ENCODE peak calls at places on chromosomes 3 and 15, in nine cellular contexts. One of them, this sample, is unnamed.

GRCh38 chr15:39054128-39054732 is 489.6 kb upstream of the RASGRP1 start:
- DNase-seq in fibroblast of the aortic adventitia: peak; percentile 26
- DNase-seq in T-helper 9 cell: no peak
- DNase-seq in stimulated activated CD4-positive, alpha-beta T cell treated with anti-CD3 and anti-CD28 coated beads, Interleukin-1b, Interleukin-23, amount 100 ng/mL, for 24 hours: no peak
- DNase-seq in psoas muscle: no peak
- DNase-seq in Panc1: no peak
- DNase-seq in Right ventricle myocardium superior: no peak
- DNase-seq in bronchial epithelial cell: no peak
- DNase-seq in AG04449: no peak
- DNase-seq in this sample: no peak

GRCh38 chr3:135215516-135215915 is 420.5 kb downstream of the EPHB1 start:
- DNase-seq in Right ventricle myocardium superior: no peak
- DNase-seq in Panc1: no peak
- DNase-seq in psoas muscle: no peak
- DNase-seq in AG04449: no peak
- DNase-seq in T-helper 9 cell: no peak
- DNase-seq in bronchial epithelial cell: peak; percentile 45
- DNase-seq in stimulated activated CD4-positive, alpha-beta T cell treated with anti-CD3 and anti-CD28 coated beads, Interleukin-1b, Interleukin-23, amount 100 ng/mL, for 24 hours: no peak
- DNase-seq in fibroblast of the aortic adventitia: peak; percentile 45
- DNase-seq in this sample: no peak

GRCh38 chr3:27590437-27591320 is 106.5 kb upstream of the SLC4A7 start:
- DNase-seq in bronchial epithelial cell: peak; percentile 74
- DNase-seq in psoas muscle: no peak
- DNase-seq in fibroblast of the aortic adventitia: peak; percentile 79
- DNase-seq in stimulated activated CD4-positive, alpha-beta T cell treated with anti-CD3 and anti-CD28 coated beads, Interleukin-1b, Interleukin-23, amount 100 ng/mL, for 24 hours: no peak
- DNase-seq in T-helper 9 cell: no peak
- DNase-seq in Right ventricle myocardium superior: no peak
- DNase-seq in AG04449: no peak
- DNase-seq in Panc1: no peak
- DNase-seq in this sample: peak; percentile 49

GRCh38 chr15:87589134-87589533 is 667.4 kb downstream of the NTRK3 start:
- DNase-seq in T-helper 9 cell: no peak
- DNase-seq in bronchial epithelial cell: no peak
- DNase-seq in stimulated activated CD4-positive, alpha-beta T cell treated with anti-CD3 and anti-CD28 coated beads, Interleukin-1b, Interleukin-23, amount 100 ng/mL, for 24 hours: no peak
- DNase-seq in AG04449: no peak
- DNase-seq in Panc1: no peak
- DNase-seq in fibroblast of the aortic adventitia: no peak
- DNase-seq in Right ventricle myocardium superior: no peak
- DNase-seq in psoas muscle: no peak
- DNase-seq in this sample: no peak

GRCh38 chr15:90054618-90055097 is 47.6 kb downstream of the IDH2 start:
- DNase-seq in AG04449: no peak
- DNase-seq in stimulated activated CD4-positive, alpha-beta T cell treated with anti-CD3 and anti-CD28 coated beads, Interleukin-1b, Interleukin-23, amount 100 ng/mL, for 24 hours: no peak
- DNase-seq in Panc1: no peak
- DNase-seq in Right ventricle myocardium superior: no peak
- DNase-seq in psoas muscle: no peak
- DNase-seq in T-helper 9 cell: no peak
- DNase-seq in bronchial epithelial cell: no peak
- DNase-seq in fibroblast of the aortic adventitia: no peak
- DNase-seq in this sample: no peak

GRCh38 chr3:128399221-128399915 is 67.3 kb downstream of the DNAJB8 start:
- DNase-seq in Panc1: no peak
- DNase-seq in T-helper 9 cell: no peak
- DNase-seq in Right ventricle myocardium superior: no peak
- DNase-seq in fibroblast of the aortic adventitia: no peak
- DNase-seq in AG04449: no peak
- DNase-seq in psoas muscle: no peak
- DNase-seq in bronchial epithelial cell: no peak
- DNase-seq in stimulated activated CD4-positive, alpha-beta T cell treated with anti-CD3 and anti-CD28 coated beads, Interleukin-1b, Interleukin-23, amount 100 ng/mL, for 24 hours: no peak
- DNase-seq in this sample: no peak

GRCh38 chr3:64930891-64931290 is 243.1 kb upstream of the ADAMTS9 start:
- DNase-seq in stimulated activated CD4-positive, alpha-beta T cell treated with anti-CD3 and anti-CD28 coated beads, Interleukin-1b, Interleukin-23, amount 100 ng/mL, for 24 hours: no peak
- DNase-seq in AG04449: no peak
- DNase-seq in T-helper 9 cell: no peak
- DNase-seq in Panc1: no peak
- DNase-seq in bronchial epithelial cell: no peak
- DNase-seq in fibroblast of the aortic adventitia: no peak
- DNase-seq in Right ventricle myocardium superior: no peak
- DNase-seq in psoas muscle: no peak
- DNase-seq in this sample: no peak

GRCh38 chr15:74594455-74594854 is 21.2 kb upstream of the CLK3 start:
- DNase-seq in AG04449: no peak
- DNase-seq in psoas muscle: no peak
- DNase-seq in bronchial epithelial cell: no peak
- DNase-seq in stimulated activated CD4-positive, alpha-beta T cell treated with anti-CD3 and anti-CD28 coated beads, Interleukin-1b, Interleukin-23, amount 100 ng/mL, for 24 hours: no peak
- DNase-seq in T-helper 9 cell: no peak
- DNase-seq in Panc1: no peak
- DNase-seq in fibroblast of the aortic adventitia: no peak
- DNase-seq in Right ventricle myocardium superior: no peak
- DNase-seq in this sample: no peak

GRCh38 chr15:97966924-97967620 is 6.6 kb downstream of the ARRDC4 start:
- DNase-seq in Right ventricle myocardium superior: no peak
- DNase-seq in T-helper 9 cell: no peak
- DNase-seq in bronchial epithelial cell: no peak
- DNase-seq in psoas muscle: no peak
- DNase-seq in Panc1: no peak
- DNase-seq in fibroblast of the aortic adventitia: peak; percentile 24
- DNase-seq in AG04449: no peak
- DNase-seq in stimulated activated CD4-positive, alpha-beta T cell treated with anti-CD3 and anti-CD28 coated beads, Interleukin-1b, Interleukin-23, amount 100 ng/mL, for 24 hours: no peak
- DNase-seq in this sample: no peak

GRCh38 chr3:46866720-46867549 is 3.7 kb upstream of the MYL3 start:
- DNase-seq in psoas muscle: peak; percentile 86
- DNase-seq in T-helper 9 cell: peak; percentile 91
- DNase-seq in Panc1: peak; percentile 20
- DNase-seq in Right ventricle myocardium superior: peak; percentile 94
- DNase-seq in stimulated activated CD4-positive, alpha-beta T cell treated with anti-CD3 and anti-CD28 coated beads, Interleukin-1b, Interleukin-23, amount 100 ng/mL, for 24 hours: peak; percentile 77
- DNase-seq in bronchial epithelial cell: peak; percentile 26
- DNase-seq in AG04449: no peak
- DNase-seq in fibroblast of the aortic adventitia: peak; percentile 50
- DNase-seq in this sample: peak; percentile 36

This sample was measured in globus pallidus.